ENCODE peak calls at places on chromosomes 4 and X, in five cellular contexts. T, S, I, M and R are unnamed samples.

GRCh38 chr4:157271166-157271869 is 50.8 kb downstream of the GRIA2 start:
- DNase-seq in T (no peak), S (peak; percentile 46), I (no peak), M (no peak), R (no peak)

GRCh38 chrX:118603981-118604380 is 108.4 kb downstream of the DOCK11 start:
- DNase-seq in T (peak; percentile 18), S (peak; percentile 9), I (peak; percentile 92), M (peak; percentile 76), R (peak; percentile 44)

GRCh38 chr4:67014592-67014991 is 530.7 kb downstream of the CENPC start:
- DNase-seq in T (no peak), S (no peak), I (no peak), M (no peak), R (no peak)

GRCh38 chr4:8278421-8279287 is 9.1 kb downstream of the HTRA3 start:
- DNase-seq in T (no peak), S (peak; percentile 53), I (no peak), M (peak; percentile 95), R (no peak)

GRCh38 chr4:89158884-89159503 is 47.7 kb downstream of the TIGD2 start:
- DNase-seq in T (no peak), S (peak; percentile 33), I (peak; percentile 59), M (peak; percentile 71), R (peak; percentile 33)

GRCh38 chr4:97103252-97103651 is 1040.0 kb downstream of the STPG2 start:
- DNase-seq in T (no peak), S (no peak), I (no peak), M (no peak), R (no peak)

GRCh38 chr4:84856468-84856867 is 110.0 kb downstream of the WDFY3 start:
- DNase-seq in T (no peak), S (no peak), I (no peak), M (no peak), R (no peak)

GRCh38 chr4:111802191-111802590 is 343.1 kb upstream of the FAM241A start:
- DNase-seq in T (no peak), S (no peak), I (no peak), M (peak; percentile 2), R (no peak)

GRCh38 chrX:49675075-49675719 is 20.6 kb downstream of the PAGE1 start:
- DNase-seq in T (no peak), S (no peak), I (no peak), M (no peak), R (no peak)

GRCh38 chr4:74613266-74613665 is 168.3 kb downstream of the AREG start:
- DNase-seq in T (no peak), S (no peak), I (no peak), M (peak; percentile 49), R (no peak)

GRCh38 chrX:11381464-11381863 is 88.3 kb downstream of the AMELX start:
- DNase-seq in T (no peak), S (peak; percentile 13), I (peak; percentile 58), M (peak; percentile 77), R (peak; percentile 43)

GRCh38 chrX:101108293-101108692 is 10.3 kb downstream of the CENPI start:
- DNase-seq in T (no peak), S (peak; percentile 41), I (no peak), M (peak; percentile 34), R (no peak)

GRCh38 chr4:129063640-129064039 is 29.7 kb downstream of the SCLT1 start:
- DNase-seq in T (no peak), S (no peak), I (no peak), M (no peak), R (no peak)

GRCh38 chr4:54581807-54582206 is 76.0 kb upstream of the KIT start:
- DNase-seq in T (no peak), S (no peak), I (peak; percentile 13), M (no peak), R (no peak)

GRCh38 chr4:103012085-103012484 is 7.4 kb downstream of the SLC9B1 start:
- DNase-seq in T (no peak), S (no peak), I (no peak), M (peak; percentile 85), R (no peak)